ENCODE peak calls at places on chromosomes 5 and 9, in eight cellular contexts. Y is AG08395; U is NCI-H1105; N is activated naive CD8-positive, alpha-beta T cell treated with anti-CD3 and anti-CD28 coated beads for 36 hours; Q is erythroblast; K is mucosa of gallbladder; M is left ventricle myocardium inferior; Z is naive thymus-derived CD8-positive, alpha-beta T cell. L is an unnamed sample.

GRCh38 chr9:96487949-96488348 is 38.0 kb downstream of the HABP4 start:
- DNase-seq in K (peak), M (peak), Y (peak), N (no peak), U (no peak), Q (no peak), Z (no peak), L (no peak)

GRCh38 chr5:5695266-5695665 is 272.8 kb downstream of the ICE1 start:
- DNase-seq in K (no peak), Y (no peak), Z (no peak), N (no peak), M (no peak), Q (no peak), U (no peak), L (no peak)

GRCh38 chr9:6793203-6793602 is 35.4 kb downstream of the KDM4C start:
- DNase-seq in U (no peak), K (no peak), Q (no peak), Y (no peak), N (no peak), Z (no peak), M (no peak), L (no peak)

GRCh38 chr5:56409331-56410190 is 176.4 kb upstream of the ANKRD55 start:
- DNase-seq in U (no peak), N (no peak), K (no peak), Y (peak), M (no peak), Q (peak), Z (no peak), L (peak)

GRCh38 chr9:91824591-91825339 is 125.3 kb downstream of the ROR2 start:
- DNase-seq in Z (no peak), U (no peak), K (no peak), Y (peak), M (peak), Q (no peak), N (no peak), L (no peak)

GRCh38 chr9:91179237-91180138 is 182.2 kb downstream of the AUH start:
- DNase-seq in U (no peak), K (peak), Y (peak), Z (no peak), Q (no peak), N (no peak), M (no peak), L (no peak)

GRCh38 chr9:101472891-101473290 is 37.3 kb upstream of the ALDOB start:
- DNase-seq in M (no peak), Y (no peak), U (no peak), Z (no peak), N (no peak), Q (no peak), K (no peak), L (no peak)

GRCh38 chr5:24407486-24407885 is 237.3 kb downstream of the CDH10 start:
- DNase-seq in Z (no peak), M (no peak), Y (no peak), Q (no peak), K (no peak), U (peak), N (no peak), L (no peak)

GRCh38 chr5:14574124-14574523 is 7.5 kb upstream of the OTULINL start:
- DNase-seq in U (no peak), Q (no peak), K (no peak), M (no peak), N (no peak), Y (no peak), Z (no peak), L (no peak)

GRCh38 chr5:33788922-33789321 is 102.9 kb downstream of the ADAMTS12 start:
- DNase-seq in Z (no peak), Q (no peak), Y (peak), N (no peak), U (no peak), K (no peak), M (no peak), L (no peak)

GRCh38 chr5:10145922-10146321 is 103.8 kb downstream of the ATPSCKMT start:
- DNase-seq in N (no peak), Y (peak), Q (peak), Z (no peak), U (no peak), K (no peak), M (no peak), L (peak)